ENCODE peak calls at places on chromosomes 12 and 14, in six cellular contexts. A is uterus; G is CD8-positive, alpha-beta T cell; F is neural progenitor cell; T is lung; Q is BE2C. I is an unnamed sample.

GRCh38 chr12:63882844-63883243 is 38.3 kb downstream of the SRGAP1 start:
- DNase-seq in T (no peak), Q (peak; percentile 80), A (no peak), F (peak; percentile 84), G (no peak), I (no peak)

GRCh38 chr12:54195736-54196347 is 7.1 kb upstream of the SMUG1 start:
- DNase-seq in G (no peak), A (no peak), T (peak; percentile 44), Q (peak; percentile 63), F (no peak), I (peak; percentile 34)

GRCh38 chr14:94157195-94157594 is 16.9 kb upstream of the PPP4R4 start:
- DNase-seq in A (no peak), G (no peak), F (no peak), T (no peak), Q (no peak), I (no peak)

GRCh38 chr12:106780010-106780625 is 5.6 kb downstream of the RIC8B start:
- DNase-seq in A (no peak), F (no peak), Q (peak; percentile 61), G (no peak), T (no peak), I (no peak)

GRCh38 chr12:108602209-108602705 is 4.4 kb upstream of the TMEM119 start:
- DNase-seq in F (no peak), G (no peak), A (no peak), Q (no peak), T (no peak), I (no peak)

GRCh38 chr12:98256830-98257229 is 258.6 kb upstream of the TMPO start:
- DNase-seq in G (no peak), Q (no peak), A (no peak), F (no peak), T (no peak), I (no peak)

GRCh38 chr12:79454338-79454777 is 236.4 kb downstream of the PAWR start:
- DNase-seq in T (no peak), G (no peak), F (no peak), A (no peak), Q (no peak), I (no peak)

GRCh38 chr12:133106253-133106652 is 23.8 kb downstream of the ZNF891 start:
- DNase-seq in F (no peak), Q (no peak), G (no peak), A (no peak), T (no peak), I (no peak)

GRCh38 chr14:35292770-35293561 is 784 bp downstream of the PSMA6 start:
- DNase-seq in Q (no peak), T (no peak), F (no peak), G (no peak), A (no peak), I (no peak)
- H3K4me1 ChIP-seq in Q (peaks cover 5% of the 10 kb centered on the region), T (peaks cover 9% of the 10 kb centered on the region), F (peaks cover 7% of the 10 kb centered on the region), G (peaks cover 36% of the 10 kb centered on the region), A (no peaks in the 10 kb centered on the region), I (peaks cover 52% of the 10 kb centered on the region)

GRCh38 chr12:121219353-121219986 is 9.5 kb downstream of the P2RX4 start:
- DNase-seq in G (no peak), Q (no peak), T (no peak), F (no peak), A (no peak), I (no peak)
- H3K4me1 ChIP-seq in G (peaks cover 18% of the 10 kb centered on the region), Q (peaks cover 8% of the 10 kb centered on the region), T (peaks cover 5% of the 10 kb centered on the region), F (no peaks in the 10 kb centered on the region), A (peaks cover 5% of the 10 kb centered on the region), I (peaks cover 8% of the 10 kb centered on the region)

DNA sequence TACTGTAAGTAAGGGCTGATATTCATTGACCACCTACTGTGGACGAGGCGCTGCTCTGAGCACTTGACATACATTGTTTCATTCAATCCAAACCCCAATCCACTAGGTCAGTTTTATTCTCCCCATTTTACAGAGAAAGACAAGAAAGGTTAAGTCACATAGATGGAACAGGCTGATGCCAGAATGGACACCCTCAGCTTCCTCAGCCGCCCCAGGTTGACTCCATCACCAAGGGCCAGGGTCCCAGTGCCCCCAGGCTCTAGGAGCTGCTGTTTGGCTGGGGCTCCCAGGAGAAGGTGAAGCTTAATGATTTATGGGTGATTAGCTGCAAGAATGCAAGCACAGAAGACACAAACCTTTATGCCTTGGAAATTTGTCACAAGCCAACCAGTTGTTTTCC is 671 bp upstream of the AQP2 start:
- DNase-seq in G (no peak), T (no peak), Q (no peak), A (no peak), F (no peak), I (no peak)
- H3K4me1 ChIP-seq in G (no peaks in the 10 kb centered on the region), T (no peaks in the 10 kb centered on the region), Q (peaks cover 30% of the 10 kb centered on the region), A (no peaks in the 10 kb centered on the region), F (peaks cover 9% of the 10 kb centered on the region), I (no peaks in the 10 kb centered on the region)

DNA sequence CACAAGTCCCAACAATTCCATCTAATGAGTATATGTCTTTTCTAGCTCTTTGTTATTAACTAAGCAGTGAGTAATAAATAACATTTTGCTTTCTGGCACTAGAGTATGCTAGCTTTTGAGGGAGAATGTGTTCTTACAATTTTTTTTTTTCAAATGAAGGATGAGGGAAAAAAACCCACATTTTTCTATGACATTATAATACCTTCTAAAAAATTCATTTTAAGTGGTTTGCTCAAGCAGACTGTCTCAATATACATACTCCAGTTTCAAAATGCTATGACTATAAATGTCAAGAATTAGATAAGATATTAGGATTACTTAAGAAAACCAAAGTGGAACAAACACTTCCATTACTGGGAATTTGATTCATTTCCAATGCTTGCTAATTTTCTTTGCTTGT is 394.6 kb downstream of the C12orf75 start:
- DNase-seq in G (no peak), F (no peak), A (no peak), Q (no peak), T (no peak), I (no peak)
- H3K4me1 ChIP-seq in G (no peaks in the 10 kb centered on the region), F (peaks cover 40% of the 10 kb centered on the region), A (no peaks in the 10 kb centered on the region), Q (no peaks in the 10 kb centered on the region), T (no peaks in the 10 kb centered on the region), I (no peaks in the 10 kb centered on the region)

DNA sequence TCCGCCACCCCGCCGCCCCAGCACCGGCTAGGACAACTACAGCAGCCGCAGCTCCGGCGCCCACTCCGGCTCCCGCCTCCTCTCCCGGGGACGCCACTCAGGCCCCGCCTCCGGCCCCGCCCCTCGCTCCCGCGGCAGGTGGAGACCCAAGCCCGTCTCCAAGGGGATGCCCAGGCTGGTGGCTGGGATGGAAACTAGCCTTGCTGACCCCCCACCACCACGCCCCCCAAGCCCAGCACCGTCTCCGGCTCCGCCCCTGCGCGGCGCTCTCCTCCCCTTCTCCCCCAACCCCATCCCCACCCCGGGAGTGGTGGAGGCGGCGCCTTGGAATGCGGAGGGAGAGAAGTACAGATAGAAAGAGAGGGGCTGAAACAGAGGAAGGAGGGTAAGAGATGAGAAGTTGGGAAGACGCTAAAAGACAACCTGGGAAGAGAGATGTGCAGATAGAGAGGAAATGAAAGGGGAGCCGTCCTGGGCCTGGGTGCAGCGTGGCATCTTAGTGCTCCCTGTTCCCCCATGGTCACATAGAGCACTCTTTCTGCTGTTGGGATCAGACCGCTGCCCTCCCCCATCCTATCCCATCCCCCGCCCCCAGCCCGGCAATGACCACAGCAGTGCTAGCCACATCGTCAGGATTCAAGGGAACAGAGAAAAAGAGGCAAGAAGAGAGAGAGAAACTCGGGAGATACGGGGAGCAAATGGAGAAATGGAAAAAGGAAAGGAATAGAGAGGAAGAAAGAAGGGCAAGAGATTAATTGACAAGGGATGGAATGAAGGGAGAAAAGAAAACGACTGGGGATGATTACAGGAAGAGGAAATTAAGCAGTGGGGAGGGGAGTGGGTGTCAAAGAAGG is at the start of gene ITGA7:
- DNase-seq in T (peak; percentile 44), Q (peak; percentile 78), F (peak; percentile 97), G (peak; percentile 56), A (peak; percentile 80), I (peak; percentile 50)
- H3K4me1 ChIP-seq in T (no peaks in the 10 kb centered on the region), Q (no peaks in the 10 kb centered on the region), F (peaks cover 29% of the 10 kb centered on the region), G (peaks cover 16% of the 10 kb centered on the region), A (peaks cover 4% of the 10 kb centered on the region), I (peaks cover 6% of the 10 kb centered on the region)

GRCh38 chr12:56631790-56632700 is 1.9 kb upstream of the BAZ2A start:
- DNase-seq in T (peak; percentile 67), F (peak; percentile 82), Q (peak; percentile 75), A (peak; percentile 78), G (no peak), I (peak; percentile 73)
- H3K4me1 ChIP-seq in T (peaks cover 15% of the 10 kb centered on the region), F (peaks cover 36% of the 10 kb centered on the region), Q (peaks cover 18% of the 10 kb centered on the region), A (peaks cover 30% of the 10 kb centered on the region), G (peaks cover 61% of the 10 kb centered on the region), I (peaks cover 63% of the 10 kb centered on the region)

DNA sequence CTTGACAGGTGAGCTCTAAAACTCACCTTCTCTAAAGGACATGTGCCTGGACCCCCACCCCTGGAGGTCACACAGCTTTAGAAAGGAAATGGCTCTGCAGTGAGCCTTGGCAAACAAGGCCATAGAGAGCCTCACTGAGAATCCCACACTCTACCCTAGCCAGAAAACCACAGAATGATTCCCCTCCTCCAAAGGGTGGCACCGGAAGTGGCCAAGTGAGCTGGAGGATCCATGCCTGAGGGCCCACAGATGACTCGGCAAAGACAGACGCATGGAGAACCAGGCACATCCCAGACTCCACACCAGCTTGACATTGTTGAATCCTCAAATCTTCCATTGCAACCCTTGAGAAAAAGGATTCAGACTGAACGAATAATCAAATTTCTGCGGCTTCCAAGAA is 54.2 kb upstream of the PTHLH start:
- DNase-seq in Q (peak; percentile 37), T (no peak), F (no peak), G (no peak), A (no peak), I (no peak)
- H3K4me1 ChIP-seq in Q (peaks cover 19% of the 10 kb centered on the region), T (no peaks in the 10 kb centered on the region), F (no peaks in the 10 kb centered on the region), G (no peaks in the 10 kb centered on the region), A (no peaks in the 10 kb centered on the region), I (no peaks in the 10 kb centered on the region)

GRCh38 chr12:124386661-124387509 is 92.0 kb downstream of the RFLNA start:
- DNase-seq in Q (no peak), A (no peak), F (no peak), T (no peak), G (no peak), I (peak; percentile 84)
- H3K4me1 ChIP-seq in Q (peaks cover 12% of the 10 kb centered on the region), A (peaks cover 33% of the 10 kb centered on the region), F (peaks cover 9% of the 10 kb centered on the region), T (peaks cover 14% of the 10 kb centered on the region), G (peaks cover 20% of the 10 kb centered on the region), I (peaks cover 46% of the 10 kb centered on the region)

I was measured in adrenal gland.